ENCODE peak calls at places on chromosomes 1 and 21, in eight cellular contexts. One of them, this sample, is unnamed.

GRCh38 chr1:110021285-110021684 is 13.1 kb upstream of the STRIP1 start:
- DNase-seq in lower lobe of right lung: no peak
- DNase-seq in SK-N-SH: no peak
- DNase-seq in mucosa of descending colon: no peak
- DNase-seq in CD8-positive, alpha-beta T cell: no peak
- DNase-seq in left ventricle myocardium inferior: no peak
- DNase-seq in heart right ventricle: no peak
- DNase-seq in GM06990: no peak
- DNase-seq in this sample: no peak

GRCh38 chr1:241648159-241648558 is 3.9 kb upstream of the WDR64 start:
- DNase-seq in lower lobe of right lung: no peak
- DNase-seq in SK-N-SH: no peak
- DNase-seq in mucosa of descending colon: no peak
- DNase-seq in CD8-positive, alpha-beta T cell: no peak
- DNase-seq in left ventricle myocardium inferior: no peak
- DNase-seq in heart right ventricle: no peak
- DNase-seq in GM06990: no peak
- DNase-seq in this sample: no peak

GRCh38 chr21:45050786-45051489 is 23.4 kb upstream of the ADARB1 start:
- DNase-seq in lower lobe of right lung: no peak
- DNase-seq in SK-N-SH: no peak
- DNase-seq in mucosa of descending colon: no peak
- DNase-seq in CD8-positive, alpha-beta T cell: no peak
- DNase-seq in left ventricle myocardium inferior: no peak
- DNase-seq in heart right ventricle: no peak
- DNase-seq in GM06990: no peak
- DNase-seq in this sample: peak

GRCh38 chr21:45981154-45981606 is 390 bp upstream of the COL6A1 start:
- DNase-seq in lower lobe of right lung: peak
- DNase-seq in SK-N-SH: peak
- DNase-seq in mucosa of descending colon: peak
- DNase-seq in CD8-positive, alpha-beta T cell: no peak
- DNase-seq in left ventricle myocardium inferior: peak
- DNase-seq in heart right ventricle: peak
- DNase-seq in GM06990: peak
- DNase-seq in this sample: peak

GRCh38 chr1:224498574-224499170 is 64.1 kb upstream of the WDR26 start:
- DNase-seq in lower lobe of right lung: no peak
- DNase-seq in SK-N-SH: no peak
- DNase-seq in mucosa of descending colon: no peak
- DNase-seq in CD8-positive, alpha-beta T cell: no peak
- DNase-seq in left ventricle myocardium inferior: no peak
- DNase-seq in heart right ventricle: peak
- DNase-seq in GM06990: no peak
- DNase-seq in this sample: peak

GRCh38 chr1:111399792-111400610 is 27.5 kb downstream of the OVGP1 start:
- DNase-seq in lower lobe of right lung: no peak
- DNase-seq in SK-N-SH: peak
- DNase-seq in mucosa of descending colon: no peak
- DNase-seq in CD8-positive, alpha-beta T cell: no peak
- DNase-seq in left ventricle myocardium inferior: no peak
- DNase-seq in heart right ventricle: no peak
- DNase-seq in GM06990: no peak
- DNase-seq in this sample: peak

GRCh38 chr1:228009116-228009827 is 2.5 kb downstream of the WNT3A start:
- DNase-seq in lower lobe of right lung: no peak
- DNase-seq in SK-N-SH: peak
- DNase-seq in mucosa of descending colon: no peak
- DNase-seq in CD8-positive, alpha-beta T cell: no peak
- DNase-seq in left ventricle myocardium inferior: no peak
- DNase-seq in heart right ventricle: no peak
- DNase-seq in GM06990: no peak
- DNase-seq in this sample: no peak

GRCh38 chr1:206467915-206468314 is 2.4 kb upstream of the IKBKE start:
- DNase-seq in lower lobe of right lung: peak
- DNase-seq in SK-N-SH: no peak
- DNase-seq in mucosa of descending colon: no peak
- DNase-seq in CD8-positive, alpha-beta T cell: no peak
- DNase-seq in left ventricle myocardium inferior: peak
- DNase-seq in heart right ventricle: no peak
- DNase-seq in GM06990: peak
- DNase-seq in this sample: no peak

GRCh38 chr21:34800797-34801518 is 132.2 kb downstream of the CLIC6 start:
- DNase-seq in lower lobe of right lung: no peak
- DNase-seq in SK-N-SH: no peak
- DNase-seq in mucosa of descending colon: no peak
- DNase-seq in CD8-positive, alpha-beta T cell: no peak
- DNase-seq in left ventricle myocardium inferior: no peak
- DNase-seq in heart right ventricle: no peak
- DNase-seq in GM06990: no peak
- DNase-seq in this sample: no peak

DNA sequence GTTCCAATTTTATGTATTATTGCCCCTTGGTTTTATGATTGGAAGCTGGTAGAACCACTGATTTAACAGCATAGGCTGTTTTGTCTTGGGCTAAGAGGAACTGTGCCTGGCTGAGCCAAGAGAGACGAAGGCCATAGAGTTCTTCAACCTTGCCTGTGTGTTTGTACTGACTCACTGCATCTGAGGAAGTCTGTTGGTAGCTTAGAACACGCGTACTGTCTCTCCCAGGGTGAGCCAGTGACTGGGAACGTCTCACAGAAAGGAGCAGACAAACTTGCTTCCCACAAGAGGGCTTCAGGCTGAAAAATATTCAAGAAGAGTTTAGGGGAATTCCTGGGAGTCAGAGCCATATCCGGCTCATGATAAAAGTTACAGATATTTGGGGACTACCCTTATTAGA is 14.9 kb downstream of the TMEM51 start:
- DNase-seq in lower lobe of right lung: no peak
- DNase-seq in SK-N-SH: no peak
- DNase-seq in mucosa of descending colon: no peak
- DNase-seq in CD8-positive, alpha-beta T cell: no peak
- DNase-seq in left ventricle myocardium inferior: no peak
- DNase-seq in heart right ventricle: no peak
- DNase-seq in GM06990: no peak
- DNase-seq in this sample: peak
- H3K4me3 ChIP-seq in lower lobe of right lung: no peak
- H3K4me3 ChIP-seq in SK-N-SH: no peak
- H3K4me3 ChIP-seq in mucosa of descending colon: no peak
- H3K4me3 ChIP-seq in CD8-positive, alpha-beta T cell: no peak
- H3K4me3 ChIP-seq in left ventricle myocardium inferior: no peak
- H3K4me3 ChIP-seq in heart right ventricle: no peak
- H3K4me3 ChIP-seq in GM06990: no peak
- H3K4me3 ChIP-seq in this sample: no peak

GRCh38 chr1:184464757-184465156 is 77.9 kb downstream of the C1orf21 start:
- DNase-seq in lower lobe of right lung: no peak
- DNase-seq in SK-N-SH: no peak
- DNase-seq in mucosa of descending colon: no peak
- DNase-seq in CD8-positive, alpha-beta T cell: no peak
- DNase-seq in left ventricle myocardium inferior: no peak
- DNase-seq in heart right ventricle: no peak
- DNase-seq in GM06990: no peak
- DNase-seq in this sample: no peak

GRCh38 chr1:184463680-184464079 is 76.9 kb downstream of the C1orf21 start:
- DNase-seq in lower lobe of right lung: no peak
- DNase-seq in SK-N-SH: no peak
- DNase-seq in mucosa of descending colon: no peak
- DNase-seq in CD8-positive, alpha-beta T cell: no peak
- DNase-seq in left ventricle myocardium inferior: no peak
- DNase-seq in heart right ventricle: no peak
- DNase-seq in GM06990: no peak
- DNase-seq in this sample: no peak

GRCh38 chr1:184462170-184462569 is 75.3 kb downstream of the C1orf21 start:
- DNase-seq in lower lobe of right lung: no peak
- DNase-seq in SK-N-SH: peak
- DNase-seq in mucosa of descending colon: no peak
- DNase-seq in CD8-positive, alpha-beta T cell: no peak
- DNase-seq in left ventricle myocardium inferior: no peak
- DNase-seq in heart right ventricle: no peak
- DNase-seq in GM06990: peak
- DNase-seq in this sample: no peak

GRCh38 chr1:184461321-184461720 is 74.5 kb downstream of the C1orf21 start:
- DNase-seq in lower lobe of right lung: no peak
- DNase-seq in SK-N-SH: peak
- DNase-seq in mucosa of descending colon: no peak
- DNase-seq in CD8-positive, alpha-beta T cell: no peak
- DNase-seq in left ventricle myocardium inferior: no peak
- DNase-seq in heart right ventricle: no peak
- DNase-seq in GM06990: no peak
- DNase-seq in this sample: no peak

DNA sequence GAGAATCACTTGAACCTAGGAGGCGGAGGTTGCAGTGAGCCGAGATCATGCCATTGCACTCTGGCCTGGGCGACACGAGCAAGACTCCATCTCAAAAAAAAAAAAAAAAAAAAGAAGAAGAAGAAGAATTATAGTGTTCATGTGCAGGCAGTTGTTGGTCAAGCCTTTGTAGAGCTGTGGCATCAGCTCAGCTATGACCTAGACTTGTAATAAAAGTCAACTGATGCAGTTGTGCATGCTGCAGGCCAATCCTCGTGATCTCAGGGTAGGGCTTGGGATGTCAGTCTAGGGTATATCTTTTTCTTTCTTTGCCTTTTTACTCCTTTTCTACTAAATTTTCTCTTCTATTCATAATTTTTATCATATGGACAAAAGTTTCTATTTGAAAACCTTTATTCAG is 76.2 kb downstream of the C1orf21 start:
- DNase-seq in lower lobe of right lung: no peak
- DNase-seq in SK-N-SH: no peak
- DNase-seq in mucosa of descending colon: no peak
- DNase-seq in CD8-positive, alpha-beta T cell: no peak
- DNase-seq in left ventricle myocardium inferior: no peak
- DNase-seq in heart right ventricle: no peak
- DNase-seq in GM06990: no peak
- DNase-seq in this sample: no peak
- H3K4me3 ChIP-seq in lower lobe of right lung: no peak
- H3K4me3 ChIP-seq in SK-N-SH: no peak
- H3K4me3 ChIP-seq in mucosa of descending colon: no peak
- H3K4me3 ChIP-seq in CD8-positive, alpha-beta T cell: no peak
- H3K4me3 ChIP-seq in left ventricle myocardium inferior: no peak
- H3K4me3 ChIP-seq in heart right ventricle: no peak
- H3K4me3 ChIP-seq in GM06990: no peak
- H3K4me3 ChIP-seq in this sample: no peak

DNA sequence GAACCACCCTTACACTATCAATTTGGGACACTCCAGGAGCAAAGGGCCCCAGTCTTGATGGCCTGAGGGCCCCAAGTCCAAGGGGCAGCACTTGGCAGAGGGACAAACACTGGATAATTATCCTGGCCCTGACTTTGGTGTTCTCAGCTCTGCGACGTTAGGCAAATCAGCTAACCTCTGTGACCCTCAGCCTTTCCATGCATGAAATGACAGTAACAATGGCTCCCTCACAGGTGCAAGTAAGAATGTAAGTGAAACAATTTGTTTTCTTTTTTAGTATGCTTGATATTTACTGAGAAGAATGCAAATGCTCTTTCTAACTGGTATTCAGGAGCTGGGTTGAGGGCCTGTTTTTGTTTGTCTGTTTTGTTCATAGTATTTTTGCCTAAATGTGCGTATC is 61.6 kb upstream of the PRDX6 start:
- DNase-seq in lower lobe of right lung: no peak
- DNase-seq in SK-N-SH: no peak
- DNase-seq in mucosa of descending colon: no peak
- DNase-seq in CD8-positive, alpha-beta T cell: no peak
- DNase-seq in left ventricle myocardium inferior: no peak
- DNase-seq in heart right ventricle: no peak
- DNase-seq in GM06990: peak
- DNase-seq in this sample: no peak
- H3K4me3 ChIP-seq in lower lobe of right lung: no peak
- H3K4me3 ChIP-seq in SK-N-SH: no peak
- H3K4me3 ChIP-seq in mucosa of descending colon: no peak
- H3K4me3 ChIP-seq in CD8-positive, alpha-beta T cell: no peak
- H3K4me3 ChIP-seq in left ventricle myocardium inferior: no peak
- H3K4me3 ChIP-seq in heart right ventricle: no peak
- H3K4me3 ChIP-seq in GM06990: no peak
- H3K4me3 ChIP-seq in this sample: no peak

DNA sequence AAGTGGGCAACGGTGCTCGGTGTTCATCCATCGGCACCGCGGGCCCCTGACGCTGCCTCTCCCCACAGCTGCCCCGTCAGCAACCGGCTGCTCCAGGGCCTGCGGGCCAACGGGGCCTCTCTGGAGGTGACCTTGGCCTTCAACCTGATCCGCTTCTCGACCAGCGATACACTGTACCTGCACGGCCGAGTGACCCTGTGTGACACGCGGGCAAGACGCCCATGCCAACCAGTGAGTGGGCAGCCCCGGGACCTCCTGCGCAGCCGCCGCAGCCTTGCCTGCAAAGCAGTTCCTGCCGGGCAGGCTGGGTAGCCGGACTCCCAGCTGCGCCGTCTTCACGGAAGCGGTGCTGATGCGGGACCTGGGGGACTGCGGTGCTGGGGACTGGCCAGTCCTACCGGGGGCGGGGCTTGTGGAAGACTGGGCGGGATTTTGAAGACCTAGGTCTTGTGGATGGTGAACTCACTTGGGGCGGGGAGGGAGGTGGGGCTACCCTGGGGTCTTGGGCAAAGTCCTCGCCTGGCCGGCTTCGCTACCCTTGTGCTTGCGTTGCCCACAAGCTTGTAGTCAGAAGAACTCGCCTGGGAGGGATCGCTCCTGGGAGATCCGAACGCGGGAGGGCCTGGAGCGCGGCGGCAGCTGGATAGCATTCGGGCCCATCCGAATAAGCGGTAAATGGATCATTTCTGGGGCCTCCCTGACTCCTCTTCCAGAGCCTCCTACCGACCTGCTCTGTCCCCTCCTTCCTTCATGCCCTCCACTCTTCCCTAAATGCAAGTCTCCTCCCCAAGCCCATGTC is 8.8 kb upstream of the CEP85 start:
- DNase-seq in lower lobe of right lung: peak
- DNase-seq in SK-N-SH: peak
- DNase-seq in mucosa of descending colon: peak
- DNase-seq in CD8-positive, alpha-beta T cell: no peak
- DNase-seq in left ventricle myocardium inferior: peak
- DNase-seq in heart right ventricle: peak
- DNase-seq in GM06990: peak
- DNase-seq in this sample: no peak
- H3K4me3 ChIP-seq in lower lobe of right lung: peak
- H3K4me3 ChIP-seq in SK-N-SH: no peak
- H3K4me3 ChIP-seq in mucosa of descending colon: no peak
- H3K4me3 ChIP-seq in CD8-positive, alpha-beta T cell: peak
- H3K4me3 ChIP-seq in left ventricle myocardium inferior: peak
- H3K4me3 ChIP-seq in heart right ventricle: peak
- H3K4me3 ChIP-seq in GM06990: peak
- H3K4me3 ChIP-seq in this sample: no peak

GRCh38 chr1:84428220-84428619 is 29.9 kb downstream of the DNASE2B start:
- DNase-seq in lower lobe of right lung: no peak
- DNase-seq in SK-N-SH: no peak
- DNase-seq in mucosa of descending colon: no peak
- DNase-seq in CD8-positive, alpha-beta T cell: no peak
- DNase-seq in left ventricle myocardium inferior: no peak
- DNase-seq in heart right ventricle: no peak
- DNase-seq in GM06990: no peak
- DNase-seq in this sample: no peak
- H3K4me3 ChIP-seq in lower lobe of right lung: no peak
- H3K4me3 ChIP-seq in SK-N-SH: no peak
- H3K4me3 ChIP-seq in mucosa of descending colon: no peak
- H3K4me3 ChIP-seq in CD8-positive, alpha-beta T cell: no peak
- H3K4me3 ChIP-seq in left ventricle myocardium inferior: no peak
- H3K4me3 ChIP-seq in heart right ventricle: no peak
- H3K4me3 ChIP-seq in GM06990: no peak
- H3K4me3 ChIP-seq in this sample: no peak